ENCODE peak calls at places on chromosomes 5 and 9, in four cellular contexts. One of them, this sample, is unnamed.

GRCh38 chr9:100108572-100108971 is 9.5 kb downstream of the INVS start:
- DNase-seq in stimulated activated CD4-positive, alpha-beta T cell treated with anti-CD3 and anti-CD28 coated beads, Interleukin-15, amount 100 ng/mL, for 1 hour: no peak
- DNase-seq in dermis microvascular lymphatic vessel endothelial cell: no peak
- DNase-seq in endothelial cell: no peak
- DNase-seq in this sample: peak; percentile 17

GRCh38 chr9:137049544-137050449 is 3.8 kb upstream of the NPDC1 start:
- DNase-seq in dermis microvascular lymphatic vessel endothelial cell: no peak
- DNase-seq in endothelial cell: peak; percentile 77
- DNase-seq in stimulated activated CD4-positive, alpha-beta T cell treated with anti-CD3 and anti-CD28 coated beads, Interleukin-15, amount 100 ng/mL, for 1 hour: no peak
- DNase-seq in this sample: peak; percentile 95

GRCh38 chr5:31232273-31232888 is 38.9 kb downstream of the CDH6 start:
- DNase-seq in dermis microvascular lymphatic vessel endothelial cell: no peak
- DNase-seq in endothelial cell: peak; percentile 54
- DNase-seq in stimulated activated CD4-positive, alpha-beta T cell treated with anti-CD3 and anti-CD28 coated beads, Interleukin-15, amount 100 ng/mL, for 1 hour: no peak
- DNase-seq in this sample: peak; percentile 79

GRCh38 chr9:79858509-79858908 is 286.7 kb downstream of the TLE4 start:
- DNase-seq in dermis microvascular lymphatic vessel endothelial cell: no peak
- DNase-seq in stimulated activated CD4-positive, alpha-beta T cell treated with anti-CD3 and anti-CD28 coated beads, Interleukin-15, amount 100 ng/mL, for 1 hour: no peak
- DNase-seq in endothelial cell: no peak
- DNase-seq in this sample: peak; percentile 40

GRCh38 chr5:52743970-52744369 is 43.7 kb upstream of the ITGA1 start:
- DNase-seq in endothelial cell: no peak
- DNase-seq in stimulated activated CD4-positive, alpha-beta T cell treated with anti-CD3 and anti-CD28 coated beads, Interleukin-15, amount 100 ng/mL, for 1 hour: no peak
- DNase-seq in dermis microvascular lymphatic vessel endothelial cell: no peak
- DNase-seq in this sample: no peak

GRCh38 chr5:31270396-31270795 is 76.9 kb downstream of the CDH6 start:
- DNase-seq in endothelial cell: peak; percentile 11
- DNase-seq in dermis microvascular lymphatic vessel endothelial cell: peak; percentile 6
- DNase-seq in stimulated activated CD4-positive, alpha-beta T cell treated with anti-CD3 and anti-CD28 coated beads, Interleukin-15, amount 100 ng/mL, for 1 hour: no peak
- DNase-seq in this sample: peak; percentile 47

GRCh38 chr9:122070728-122071127 is 22.4 kb downstream of the TTLL11 start:
- DNase-seq in stimulated activated CD4-positive, alpha-beta T cell treated with anti-CD3 and anti-CD28 coated beads, Interleukin-15, amount 100 ng/mL, for 1 hour: no peak
- DNase-seq in endothelial cell: no peak
- DNase-seq in dermis microvascular lymphatic vessel endothelial cell: no peak
- DNase-seq in this sample: no peak

GRCh38 chr5:17037751-17038150 is 101.7 kb upstream of the MYO10 start:
- DNase-seq in stimulated activated CD4-positive, alpha-beta T cell treated with anti-CD3 and anti-CD28 coated beads, Interleukin-15, amount 100 ng/mL, for 1 hour: no peak
- DNase-seq in dermis microvascular lymphatic vessel endothelial cell: peak; percentile 66
- DNase-seq in endothelial cell: no peak
- DNase-seq in this sample: no peak

GRCh38 chr9:38227061-38227540 is 158.1 kb upstream of the SHB start:
- DNase-seq in stimulated activated CD4-positive, alpha-beta T cell treated with anti-CD3 and anti-CD28 coated beads, Interleukin-15, amount 100 ng/mL, for 1 hour: peak; percentile 42
- DNase-seq in endothelial cell: peak; percentile 35
- DNase-seq in dermis microvascular lymphatic vessel endothelial cell: peak; percentile 66
- DNase-seq in this sample: peak; percentile 92

GRCh38 chr5:75670571-75670970 is 46.7 kb downstream of the POC5 start:
- DNase-seq in dermis microvascular lymphatic vessel endothelial cell: no peak
- DNase-seq in stimulated activated CD4-positive, alpha-beta T cell treated with anti-CD3 and anti-CD28 coated beads, Interleukin-15, amount 100 ng/mL, for 1 hour: no peak
- DNase-seq in endothelial cell: no peak
- DNase-seq in this sample: no peak

GRCh38 chr5:157175071-157175612 is 5.5 kb upstream of the ITK start:
- DNase-seq in endothelial cell: no peak
- DNase-seq in stimulated activated CD4-positive, alpha-beta T cell treated with anti-CD3 and anti-CD28 coated beads, Interleukin-15, amount 100 ng/mL, for 1 hour: no peak
- DNase-seq in dermis microvascular lymphatic vessel endothelial cell: no peak
- DNase-seq in this sample: no peak

GRCh38 chr9:81138173-81138572 is 551.2 kb downstream of the TLE1 start:
- DNase-seq in endothelial cell: no peak
- DNase-seq in dermis microvascular lymphatic vessel endothelial cell: no peak
- DNase-seq in stimulated activated CD4-positive, alpha-beta T cell treated with anti-CD3 and anti-CD28 coated beads, Interleukin-15, amount 100 ng/mL, for 1 hour: no peak
- DNase-seq in this sample: no peak

GRCh38 chr9:97820373-97820772 is 32.7 kb upstream of the FOXE1 start:
- DNase-seq in stimulated activated CD4-positive, alpha-beta T cell treated with anti-CD3 and anti-CD28 coated beads, Interleukin-15, amount 100 ng/mL, for 1 hour: no peak
- DNase-seq in endothelial cell: no peak
- DNase-seq in dermis microvascular lymphatic vessel endothelial cell: no peak
- DNase-seq in this sample: no peak

GRCh38 chr5:149422429-149423286 is 43.6 kb upstream of the IL17B start:
- DNase-seq in dermis microvascular lymphatic vessel endothelial cell: peak; percentile 20
- DNase-seq in stimulated activated CD4-positive, alpha-beta T cell treated with anti-CD3 and anti-CD28 coated beads, Interleukin-15, amount 100 ng/mL, for 1 hour: no peak
- DNase-seq in endothelial cell: peak; percentile 24
- DNase-seq in this sample: no peak

GRCh38 chr9:849431-849830 is 7.9 kb downstream of the DMRT1 start:
- DNase-seq in dermis microvascular lymphatic vessel endothelial cell: no peak
- DNase-seq in stimulated activated CD4-positive, alpha-beta T cell treated with anti-CD3 and anti-CD28 coated beads, Interleukin-15, amount 100 ng/mL, for 1 hour: no peak
- DNase-seq in endothelial cell: no peak
- DNase-seq in this sample: no peak

This sample was measured in NAMALWA.